ENCODE peak calls at places on chromosomes 3 and 15, in six cellular contexts. D, A, S, Q, K and N are unnamed samples.

GRCh38 chr3:127035672-127036071 is 52.8 kb downstream of the PLXNA1 start:
- DNase-seq in D (no peak), A (peak), S (no peak), Q (no peak), K (no peak), N (peak)

GRCh38 chr3:23203651-23204111 is 554 bp downstream of the UBE2E2 start:
- DNase-seq in D (peak), A (peak), S (no peak), Q (peak), K (peak), N (peak)

GRCh38 chr15:57158589-57158988 is 217.7 kb upstream of the CGNL1 start:
- DNase-seq in D (no peak), A (peak), S (peak), Q (no peak), K (peak), N (peak)

GRCh38 chr3:167568634-167569033 is 85.1 kb downstream of the WDR49 start:
- DNase-seq in D (no peak), A (no peak), S (no peak), Q (no peak), K (no peak), N (no peak)

GRCh38 chr3:126807795-126808194 is 103.8 kb downstream of the CHCHD6 start:
- DNase-seq in D (no peak), A (peak), S (no peak), Q (no peak), K (no peak), N (no peak)

GRCh38 chr3:72177075-72178050 is 392.4 kb upstream of the PROK2 start:
- DNase-seq in D (peak), A (peak), S (no peak), Q (no peak), K (no peak), N (peak)

GRCh38 chr3:143924522-143925381 is 46.9 kb upstream of the DIPK2A start:
- DNase-seq in D (peak), A (no peak), S (no peak), Q (no peak), K (no peak), N (no peak)

GRCh38 chr15:70783610-70784021 is 20.3 kb upstream of the UACA start:
- DNase-seq in D (no peak), A (peak), S (no peak), Q (no peak), K (no peak), N (peak)

GRCh38 chr3:184440161-184440560 is 60.3 kb downstream of the CHRD start:
- DNase-seq in D (no peak), A (no peak), S (no peak), Q (no peak), K (no peak), N (no peak)

GRCh38 chr3:157516928-157517327 is 13.7 kb upstream of the VEPH1 start:
- DNase-seq in D (no peak), A (no peak), S (no peak), Q (no peak), K (no peak), N (no peak)

GRCh38 chr3:134850761-134851160 is 55.7 kb downstream of the EPHB1 start:
- DNase-seq in D (no peak), A (no peak), S (no peak), Q (no peak), K (no peak), N (no peak)

GRCh38 chr3:197600796-197601565 is 45.2 kb upstream of the BDH1 start:
- DNase-seq in D (no peak), A (peak), S (no peak), Q (no peak), K (no peak), N (peak)